ENCODE peak calls at places on chromosomes 12 and 14, in seven cellular contexts. J, T, S, V, H, A and N are unnamed samples.

GRCh38 chr12:75722714-75723200 is 211.3 kb upstream of the KRR1 start:
- DNase-seq in J (peak; percentile 96), T (no peak), S (no peak), V (peak; percentile 79), H (peak; percentile 95), A (no peak), N (peak; percentile 43)

GRCh38 chr12:76762556-76762955 is 1.4 kb upstream of the ZDHHC17 start:
- DNase-seq in J (peak; percentile 32), T (peak; percentile 10), S (no peak), V (no peak), H (no peak), A (no peak), N (no peak)

GRCh38 chr14:67704484-67705089 is 2.9 kb downstream of the RDH12 start:
- DNase-seq in J (peak; percentile 60), T (peak; percentile 56), S (no peak), V (peak; percentile 82), H (peak; percentile 29), A (no peak), N (no peak)

GRCh38 chr14:21136024-21136423 is 19.8 kb downstream of the OR5AU1 start:
- DNase-seq in J (peak; percentile 34), T (peak; percentile 12), S (no peak), V (peak; percentile 43), H (no peak), A (no peak), N (no peak)

GRCh38 chr12:128951448-128951847 is 98.2 kb downstream of the GLT1D1 start:
- DNase-seq in J (no peak), T (no peak), S (no peak), V (no peak), H (no peak), A (no peak), N (no peak)

GRCh38 chr14:102591372-102591943 is 991 bp upstream of the RCOR1 start:
- DNase-seq in J (peak; percentile 27), T (peak; percentile 50), S (peak; percentile 78), V (peak; percentile 69), H (no peak), A (no peak), N (no peak)

GRCh38 chr14:100392266-100392850 is 69.2 kb downstream of the SLC25A47 start:
- DNase-seq in J (peak; percentile 69), T (no peak), S (no peak), V (peak; percentile 80), H (no peak), A (no peak), N (no peak)

GRCh38 chr12:47821346-47821706 is 1.6 kb upstream of the HDAC7 start:
- DNase-seq in J (peak; percentile 52), T (no peak), S (no peak), V (no peak), H (no peak), A (no peak), N (no peak)

GRCh38 chr12:46664771-46665287 is 161.0 kb downstream of the SLC38A4 start:
- DNase-seq in J (peak; percentile 96), T (no peak), S (no peak), V (peak; percentile 94), H (peak; percentile 81), A (no peak), N (peak; percentile 82)

GRCh38 chr12:99505805-99506204 is 141.7 kb upstream of the GARIN6 start:
- DNase-seq in J (no peak), T (no peak), S (no peak), V (no peak), H (no peak), A (no peak), N (no peak)

GRCh38 chr14:22476882-22477281 is 112.1 kb downstream of the DAD1 start:
- DNase-seq in J (no peak), T (no peak), S (no peak), V (no peak), H (no peak), A (no peak), N (no peak)

GRCh38 chr12:25362646-25363045 is 111.9 kb upstream of the KRAS start:
- DNase-seq in J (no peak), T (no peak), S (no peak), V (no peak), H (no peak), A (no peak), N (no peak)

GRCh38 chr12:92134638-92135274 is 10.9 kb downstream of the BTG1 start:
- DNase-seq in J (peak; percentile 94), T (no peak), S (no peak), V (peak; percentile 10), H (peak; percentile 62), A (no peak), N (no peak)

GRCh38 chr14:31884776-31885379 is 192.2 kb upstream of the ARHGAP5 start:
- DNase-seq in J (peak; percentile 60), T (no peak), S (no peak), V (no peak), H (no peak), A (no peak), N (no peak)

GRCh38 chr14:39431416-39432178 is 636 bp downstream of the FBXO33 start:
- DNase-seq in J (peak; percentile 16), T (peak; percentile 80), S (no peak), V (peak; percentile 68), H (no peak), A (peak; percentile 72), N (no peak)

GRCh38 chr12:111197545-111197944 is 171.3 kb downstream of the PHETA1 start:
- DNase-seq in J (no peak), T (no peak), S (no peak), V (no peak), H (no peak), A (no peak), N (no peak)

GRCh38 chr12:1171657-1172056 is 180.6 kb downstream of the ERC1 start:
- DNase-seq in J (peak; percentile 4), T (peak; percentile 71), S (no peak), V (peak; percentile 96), H (no peak), A (no peak), N (no peak)

GRCh38 chr12:122172262-122172939 is 1.6 kb downstream of the IL31 start:
- DNase-seq in J (no peak), T (no peak), S (no peak), V (no peak), H (no peak), A (no peak), N (no peak)

GRCh38 chr14:36852853-36853634 is 191.4 kb downstream of the PAX9 start:
- DNase-seq in J (no peak), T (no peak), S (no peak), V (peak; percentile 30), H (no peak), A (no peak), N (no peak)